ENCODE peak calls at places on chromosomes 1 and 21, in four cellular contexts. I is IMR-90, C is spleen, Q is Panc1. X is an unnamed sample.

GRCh38 chr1:23424171-23424959 is at the start of gene TCEA3:
- DNase-seq in I (no peak), C (no peak), Q (no peak), X (no peak)

GRCh38 chr21:45927851-45928850 is 53.4 kb upstream of the COL6A1 start:
- DNase-seq in C (peak; percentile 69), Q (no peak), I (no peak), X (no peak)

GRCh38 chr1:216847385-216848036 is 124.3 kb upstream of the ESRRG start:
- DNase-seq in Q (no peak), I (peak; percentile 78), C (no peak), X (no peak)

GRCh38 chr21:25913488-25913887 is 178.7 kb downstream of the GABPA start:
- DNase-seq in C (no peak), I (no peak), Q (no peak), X (no peak)

GRCh38 chr1:117646007-117646913 is 40.4 kb downstream of the TENT5C start:
- DNase-seq in C (no peak), I (peak; percentile 31), Q (no peak), X (no peak)

GRCh38 chr1:247113094-247113497 is 8.9 kb upstream of the ZNF669 start:
- DNase-seq in I (no peak), C (no peak), Q (no peak), X (no peak)

GRCh38 chr1:29123871-29124365 is at the start of gene TMEM200B:
- DNase-seq in I (no peak), Q (no peak), C (no peak), X (no peak)

GRCh38 chr1:47708658-47709301 is 270.9 kb downstream of the FOXD2 start:
- DNase-seq in Q (no peak), I (no peak), C (no peak), X (no peak)

GRCh38 chr1:14968251-14968812 is 185.2 kb upstream of the TMEM51 start:
- DNase-seq in I (peak; percentile 91), C (no peak), Q (no peak), X (peak; percentile 96)

GRCh38 chr1:235708390-235708962 is 58.9 kb upstream of the GNG4 start:
- DNase-seq in I (peak; percentile 66), C (no peak), Q (peak; percentile 89), X (peak; percentile 46)

GRCh38 chr1:13901041-13901440 is 201.1 kb downstream of the PRDM2 start:
- DNase-seq in C (no peak), Q (no peak), I (no peak), X (no peak)

GRCh38 chr1:186208405-186209129 is 166.5 kb downstream of the TPR start:
- DNase-seq in C (no peak), I (peak; percentile 67), Q (no peak), X (no peak)

GRCh38 chr21:32414579-32415358 is 2.3 kb downstream of the EVA1C start:
- DNase-seq in I (peak; percentile 63), Q (no peak), C (no peak), X (peak; percentile 60)

GRCh38 chr1:157377216-157377821 is 175.0 kb downstream of the FCRL5 start:
- DNase-seq in I (peak; percentile 6), Q (no peak), C (no peak), X (peak; percentile 25)

GRCh38 chr21:41871302-41872030 is 7.7 kb downstream of the PRDM15 start:
- DNase-seq in Q (no peak), I (no peak), C (peak; percentile 73), X (no peak)

GRCh38 chr21:41875086-41875485 is 4.1 kb downstream of the PRDM15 start:
- DNase-seq in Q (no peak), C (peak; percentile 49), I (no peak), X (no peak)

GRCh38 chr21:41873426-41873825 is 5.7 kb downstream of the PRDM15 start:
- DNase-seq in C (no peak), Q (no peak), I (no peak), X (no peak)

GRCh38 chr21:41874611-41875010 is 4.5 kb downstream of the PRDM15 start:
- DNase-seq in Q (no peak), C (peak; percentile 60), I (no peak), X (no peak)

GRCh38 chr21:41873005-41873404 is 6.1 kb downstream of the PRDM15 start:
- DNase-seq in I (no peak), C (peak; percentile 58), Q (no peak), X (no peak)
- TF ChIP-seq CTCF in I (no peak), C (no peak), Q (no peak), X (no peak)

GRCh38 chr1:92583821-92584760 is 97.4 kb upstream of the GFI1 start:
- DNase-seq in C (no peak), Q (no peak), I (peak; percentile 82), X (peak; percentile 62)
- TF ChIP-seq CTCF in C (no peak), Q (no peak), I (peak; percentile 24), X (peak; percentile 67)

GRCh38 chr1:41890841-41891311 is 27.8 kb downstream of the HIVEP3 start:
- DNase-seq in I (peak; percentile 29), Q (no peak), C (no peak), X (no peak)

GRCh38 chr1:41892211-41892840 is 26.4 kb downstream of the HIVEP3 start:
- DNase-seq in Q (no peak), C (no peak), I (no peak), X (no peak)

GRCh38 chr1:41888756-41889155 is 30.0 kb downstream of the HIVEP3 start:
- DNase-seq in I (no peak), Q (no peak), C (no peak), X (no peak)

GRCh38 chr1:41889506-41890414 is 29.0 kb downstream of the HIVEP3 start:
- DNase-seq in C (no peak), I (no peak), Q (no peak), X (no peak)

DNA sequence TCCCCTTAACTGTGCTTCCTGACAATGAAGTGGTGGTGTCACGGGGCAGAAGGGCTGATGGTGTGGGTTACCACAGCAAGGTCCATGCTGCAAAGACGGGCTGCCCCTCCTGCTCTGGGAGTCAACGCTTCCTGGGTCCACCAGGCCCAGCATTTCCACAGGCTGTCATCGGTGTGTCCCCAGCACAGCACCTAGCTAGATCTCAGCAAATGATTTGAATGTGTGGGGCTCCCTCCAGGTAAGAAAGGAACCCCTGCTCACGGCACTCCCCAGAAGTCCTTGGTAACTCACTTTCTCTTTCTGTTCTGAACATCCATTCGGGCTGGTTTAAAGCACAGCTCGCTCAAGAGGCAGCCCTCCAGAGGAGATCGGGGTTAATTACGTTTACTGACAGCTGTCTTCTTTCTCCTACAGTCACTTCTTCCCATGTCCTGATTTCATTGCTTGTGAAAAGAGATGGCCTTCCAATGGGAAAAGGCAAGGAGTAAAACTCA is 27.3 kb downstream of the HIVEP3 start:
- DNase-seq in Q (no peak), C (no peak), I (peak; percentile 54), X (no peak)
- TF ChIP-seq CTCF in Q (no peak), C (peak; percentile 31), I (peak; percentile 16), X (no peak)

GRCh38 chr1:67148516-67149178 is 13.9 kb upstream of the C1orf141 start:
- DNase-seq in I (no peak), C (no peak), Q (no peak), X (no peak)
- TF ChIP-seq CTCF in I (no peak), C (no peak), Q (no peak), X (no peak)

DNA sequence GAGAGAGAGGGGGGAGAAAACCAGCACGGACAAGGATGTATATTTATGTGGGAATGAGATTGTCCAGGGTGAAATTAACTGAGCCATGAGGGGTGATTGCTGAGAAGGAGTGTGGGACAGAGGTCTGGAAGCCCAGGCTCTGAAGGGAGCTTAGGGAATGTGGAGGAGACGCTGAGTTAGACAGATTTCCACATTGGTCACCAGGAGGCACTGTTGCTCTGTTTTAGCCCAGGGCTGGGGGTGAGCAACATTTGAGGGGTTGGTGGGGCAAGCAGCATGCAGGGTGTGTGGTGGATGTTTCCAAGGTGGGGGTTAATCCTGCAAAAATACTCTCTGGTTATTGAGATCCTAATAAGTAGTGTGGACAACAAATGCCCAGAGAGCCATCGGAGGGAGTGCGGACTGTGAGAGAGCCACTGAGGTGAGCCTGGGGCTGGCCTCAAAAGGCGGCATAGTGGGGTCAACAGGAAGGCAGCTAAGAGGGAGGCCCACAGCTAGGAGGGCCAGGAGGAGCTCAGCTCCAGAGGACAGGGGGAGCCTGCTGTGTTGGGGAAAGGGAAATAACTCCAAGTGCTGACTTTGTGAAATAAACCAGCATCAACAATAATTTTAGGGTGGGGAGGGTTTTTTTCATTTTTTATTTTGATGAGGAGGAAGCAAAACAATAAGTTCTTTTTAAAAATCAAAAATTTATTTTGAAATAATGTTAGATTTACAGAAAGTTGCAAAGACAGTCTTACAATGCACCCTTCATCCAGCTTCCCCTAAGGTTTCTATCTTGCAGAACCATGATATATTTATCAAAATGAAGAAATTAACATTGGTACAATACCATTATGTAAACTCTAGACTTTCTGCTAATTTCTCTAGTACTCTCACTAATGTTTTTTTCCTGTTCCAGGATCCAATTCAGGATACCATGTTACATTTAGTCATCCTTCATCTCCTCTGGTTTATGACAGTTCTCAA is 82.8 kb upstream of the CD34 start:
- DNase-seq in I (no peak), C (no peak), Q (no peak), X (no peak)
- TF ChIP-seq CTCF in I (peak; percentile 31), C (no peak), Q (peak; percentile 40), X (peak; percentile 81)

GRCh38 chr1:200916152-200916551 is 21.5 kb downstream of the INAVA start:
- DNase-seq in C (peak; percentile 51), I (no peak), Q (no peak), X (no peak)
- TF ChIP-seq CTCF in C (no peak), I (no peak), Q (no peak), X (peak; percentile 52)

GRCh38 chr1:174114788-174115448 is 44.4 kb upstream of the RABGAP1L start:
- DNase-seq in Q (peak; percentile 43), I (peak; percentile 40), C (no peak), X (peak; percentile 55)
- TF ChIP-seq CTCF in Q (peak; percentile 80), I (peak; percentile 47), C (peak; percentile 78), X (peak; percentile 83)

GRCh38 chr1:25168193-25169071 is 63.9 kb downstream of the SYF2 start:
- DNase-seq in I (no peak), Q (no peak), C (no peak), X (no peak)

GRCh38 chr1:25169610-25170009 is 62.7 kb downstream of the SYF2 start:
- DNase-seq in C (no peak), Q (no peak), I (no peak), X (no peak)

GRCh38 chr1:25169168-25169567 is 63.1 kb downstream of the SYF2 start:
- DNase-seq in C (no peak), Q (no peak), I (no peak), X (no peak)

GRCh38 chr1:25167269-25168192 is 64.8 kb downstream of the SYF2 start:
- DNase-seq in C (no peak), I (no peak), Q (no peak), X (no peak)

DNA sequence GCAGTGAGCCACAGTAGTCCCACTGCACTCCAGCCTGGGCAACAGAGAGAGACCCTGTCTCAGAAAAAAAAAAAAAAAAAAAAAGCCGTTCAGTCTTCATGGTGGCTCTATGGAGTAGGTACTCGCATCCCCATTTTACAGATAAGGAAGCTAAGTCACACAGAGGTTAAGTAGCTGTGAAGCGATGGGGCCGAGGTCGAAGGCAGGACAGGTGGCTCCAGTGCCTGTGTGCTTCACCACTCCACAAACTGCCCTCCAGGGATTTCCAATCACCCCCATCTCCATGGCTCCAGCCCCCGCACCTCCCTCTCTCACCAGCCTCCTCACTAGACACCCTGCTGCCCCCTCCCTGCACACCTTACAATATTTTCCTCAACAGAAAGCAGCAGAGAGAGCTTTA is 61.9 kb downstream of the SYF2 start:
- DNase-seq in Q (no peak), I (no peak), C (no peak), X (no peak)
- TF ChIP-seq CTCF in Q (no peak), I (no peak), C (no peak), X (no peak)